ENCODE peak calls at places on chromosomes 4 and X, in six cellular contexts. D is AG09309, W is GM20000, V is tibial nerve, O is lower leg skin, A is uterus. J is an unnamed sample.

GRCh38 chr4:85862896-85863295 is 387.9 kb downstream of the ARHGAP24 start:
- DNase-seq in D (no peak), W (no peak), V (no peak), O (no peak), A (no peak), J (no peak)

GRCh38 chr4:172980178-172980577 is 188.4 kb upstream of the GALNT7 start:
- DNase-seq in D (no peak), W (no peak), V (no peak), O (no peak), A (no peak), J (no peak)

GRCh38 chrX:71999535-71999934 is 88.9 kb downstream of the NHSL2 start:
- DNase-seq in D (no peak), W (no peak), V (no peak), O (no peak), A (no peak), J (no peak)

GRCh38 chrX:110114260-110114776 is 111.4 kb downstream of the TMEM164 start:
- DNase-seq in D (no peak), W (no peak), V (no peak), O (no peak), A (no peak), J (no peak)

GRCh38 chr4:11843927-11844326 is 415.2 kb upstream of the HS3ST1 start:
- DNase-seq in D (no peak), W (no peak), V (no peak), O (no peak), A (no peak), J (no peak)

GRCh38 chr4:77001907-77002306 is 52.4 kb downstream of the SEPTIN11 start:
- DNase-seq in D (no peak), W (no peak), V (no peak), O (no peak), A (no peak), J (no peak)

GRCh38 chrX:134632386-134632785 is 25.9 kb downstream of the PLAC1 start:
- DNase-seq in D (no peak), W (no peak), V (no peak), O (no peak), A (peak), J (no peak)

GRCh38 chrX:152138388-152138784 is at the start of gene MAGEA10:
- DNase-seq in D (no peak), W (no peak), V (no peak), O (no peak), A (no peak), J (no peak)

GRCh38 chr4:189185810-189186432 is 754.8 kb upstream of the FRG1 start:
- DNase-seq in D (no peak), W (no peak), V (no peak), O (no peak), A (no peak), J (no peak)

GRCh38 chrX:40444798-40445496 is 135.8 kb upstream of the ATP6AP2 start:
- DNase-seq in D (no peak), W (no peak), V (no peak), O (no peak), A (no peak), J (no peak)

GRCh38 chr4:175661437-175661836 is 150.6 kb downstream of the GPM6A start:
- DNase-seq in D (no peak), W (no peak), V (no peak), O (no peak), A (no peak), J (no peak)

GRCh38 chrX:108558217-108558616 is 118.6 kb downstream of the COL4A5 start:
- DNase-seq in D (no peak), W (no peak), V (no peak), O (no peak), A (no peak), J (no peak)

GRCh38 chr4:8191136-8191747 is 7.8 kb upstream of the SH3TC1 start:
- DNase-seq in D (no peak), W (no peak), V (peak), O (peak), A (peak), J (no peak)

GRCh38 chr4:105698607-105699006 is 9.9 kb downstream of the INTS12 start:
- DNase-seq in D (no peak), W (no peak), V (no peak), O (no peak), A (no peak), J (no peak)

GRCh38 chr4:155676430-155676825 is 9.8 kb downstream of the GUCY1A1 start:
- DNase-seq in D (no peak), W (no peak), V (no peak), O (no peak), A (no peak), J (no peak)

GRCh38 chr4:86924805-86925204 is 10.0 kb upstream of the AFF1 start:
- DNase-seq in D (no peak), W (no peak), V (no peak), O (no peak), A (no peak), J (no peak)

GRCh38 chr4:96833831-96834230 is 993.9 kb downstream of the PDHA2 start:
- DNase-seq in D (no peak), W (no peak), V (no peak), O (no peak), A (no peak), J (no peak)

GRCh38 chrX:46803140-46803539 is 33.7 kb upstream of the RP2 start:
- DNase-seq in D (no peak), W (no peak), V (no peak), O (no peak), A (no peak), J (no peak)

GRCh38 chr4:61520688-61521160 is 320.6 kb downstream of the ADGRL3 start:
- DNase-seq in D (no peak), W (no peak), V (no peak), O (no peak), A (no peak), J (no peak)

GRCh38 chrX:119753639-119754257 is 4.6 kb upstream of the SOWAHD start:
- DNase-seq in D (no peak), W (peak), V (peak), O (no peak), A (no peak), J (no peak)

GRCh38 chrX:147838465-147839131 is 73.1 kb upstream of the FMR1 start:
- DNase-seq in D (no peak), W (no peak), V (no peak), O (no peak), A (no peak), J (no peak)

GRCh38 chr4:4820264-4820663 is 39.2 kb upstream of the MSX1 start:
- DNase-seq in D (no peak), W (no peak), V (no peak), O (no peak), A (no peak), J (peak)

GRCh38 chrX:123084797-123085196 is 99.3 kb upstream of the GRIA3 start:
- DNase-seq in D (peak), W (no peak), V (no peak), O (no peak), A (no peak), J (no peak)

GRCh38 chrX:123086768-123087167 is 97.3 kb upstream of the GRIA3 start:
- DNase-seq in D (no peak), W (no peak), V (no peak), O (no peak), A (no peak), J (no peak)

GRCh38 chrX:123083924-123084323 is 100.2 kb upstream of the GRIA3 start:
- DNase-seq in D (peak), W (no peak), V (no peak), O (no peak), A (no peak), J (no peak)

GRCh38 chrX:123087326-123087725 is 96.8 kb upstream of the GRIA3 start:
- DNase-seq in D (peak), W (no peak), V (no peak), O (no peak), A (no peak), J (no peak)

DNA sequence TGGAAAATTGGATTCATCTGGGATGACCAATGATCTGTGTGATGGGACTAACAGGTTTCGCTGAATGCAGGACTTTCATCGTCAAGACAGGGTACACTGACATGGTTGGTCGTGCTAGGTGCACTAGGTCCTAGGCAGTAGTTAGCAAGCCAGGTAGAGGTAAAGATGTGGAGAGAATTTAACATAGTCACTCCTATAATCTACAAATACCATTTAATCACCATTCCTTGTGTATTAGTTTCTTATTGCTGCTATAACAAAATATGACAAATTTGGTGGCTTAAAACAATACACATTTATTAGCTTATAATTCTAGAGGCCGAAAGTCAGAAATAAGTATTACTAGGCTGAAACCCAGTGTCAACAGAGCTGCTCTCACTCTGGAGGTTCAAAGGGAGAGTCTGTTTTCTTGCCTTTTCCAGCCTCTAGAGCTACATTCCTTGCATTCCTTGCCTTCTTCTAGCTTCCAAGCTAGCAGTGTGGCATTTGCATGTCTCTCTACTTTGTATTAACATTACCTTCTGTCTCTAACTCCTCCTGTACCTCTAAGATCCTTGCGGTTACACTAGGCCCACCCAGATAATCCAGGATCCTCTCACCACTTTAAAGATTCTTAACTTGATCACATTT is 98.7 kb upstream of the GRIA3 start:
- DNase-seq in D (no peak), W (no peak), V (no peak), O (no peak), A (no peak), J (no peak)
- TF ChIP-seq CTCF in D (no peak), W (no peak), V (no peak), O (no peak), A (no peak), J (no peak)

GRCh38 chr4:150668824-150669223 is 86.9 kb downstream of the MAB21L2 start:
- DNase-seq in D (no peak), W (no peak), V (no peak), O (no peak), A (no peak), J (no peak)
- TF ChIP-seq CTCF in D (no peak), W (no peak), V (no peak), O (no peak), A (no peak), J (no peak)

GRCh38 chr4:169010125-169011023 is at the start of gene CBR4:
- DNase-seq in D (peak), W (peak), V (peak), O (peak), A (peak), J (peak)
- TF ChIP-seq CTCF in D (peak), W (no peak), V (peak), O (no peak), A (no peak), J (peak)

GRCh38 chrX:100654256-100654655 is 10.3 kb downstream of the SRPX2 start:
- DNase-seq in D (no peak), W (no peak), V (no peak), O (no peak), A (no peak), J (no peak)
- TF ChIP-seq CTCF in D (peak), W (no peak), V (no peak), O (no peak), A (no peak), J (peak)

DNA sequence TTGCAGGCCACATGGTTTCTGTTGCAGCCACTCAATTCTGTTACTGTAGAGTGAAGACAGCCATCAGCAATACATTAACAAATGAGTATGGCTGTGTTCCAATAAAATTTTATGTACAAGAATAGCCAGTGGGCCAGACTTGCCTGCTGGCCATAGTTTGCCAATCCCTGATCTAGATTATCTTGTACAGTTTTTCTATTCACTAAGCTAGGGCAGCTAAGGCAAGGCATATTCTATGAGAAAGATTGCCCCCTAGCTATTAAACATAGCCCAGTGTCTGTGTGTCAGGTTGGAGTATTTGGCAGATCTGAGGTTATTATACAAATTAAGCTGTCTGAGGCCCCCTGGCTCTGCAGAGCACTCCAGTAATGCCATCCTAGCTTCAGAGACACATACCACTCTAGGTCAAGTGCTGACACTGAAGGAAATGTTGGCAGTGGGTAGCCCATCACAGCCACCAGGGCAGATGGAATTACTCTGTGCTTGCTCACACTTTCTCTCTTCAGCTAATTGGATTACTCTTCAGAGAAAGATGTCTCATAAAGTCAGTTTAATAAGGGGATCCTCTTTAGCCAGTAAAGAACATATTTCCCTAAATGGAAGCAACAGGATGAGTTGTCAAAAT is 40.7 kb downstream of the MTTP start:
- DNase-seq in D (no peak), W (no peak), V (no peak), O (no peak), A (no peak), J (no peak)
- TF ChIP-seq CTCF in D (no peak), W (no peak), V (no peak), O (no peak), A (no peak), J (no peak)

DNA sequence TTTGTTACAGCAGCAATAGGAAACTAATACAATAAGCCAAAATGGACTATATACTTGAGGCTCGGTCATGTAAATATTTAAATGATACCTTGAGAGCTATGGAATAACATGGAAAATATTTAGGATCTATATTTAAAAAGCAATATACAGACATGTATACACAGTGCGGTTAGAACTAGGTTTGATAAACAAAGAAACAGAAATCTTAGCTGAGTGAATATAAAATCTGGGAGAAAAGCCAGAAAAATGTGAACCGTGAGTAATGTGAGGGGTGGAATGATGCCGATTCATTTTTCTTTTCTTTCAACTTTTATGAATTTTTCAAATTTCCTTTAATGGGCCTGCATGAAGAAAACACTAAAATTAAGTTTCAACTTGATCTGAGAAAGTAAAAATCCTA is 104.1 kb downstream of the ATXN3L start:
- DNase-seq in D (no peak), W (no peak), V (no peak), O (no peak), A (no peak), J (no peak)
- TF ChIP-seq CTCF in D (no peak), W (no peak), V (no peak), O (no peak), A (no peak), J (no peak)

DNA sequence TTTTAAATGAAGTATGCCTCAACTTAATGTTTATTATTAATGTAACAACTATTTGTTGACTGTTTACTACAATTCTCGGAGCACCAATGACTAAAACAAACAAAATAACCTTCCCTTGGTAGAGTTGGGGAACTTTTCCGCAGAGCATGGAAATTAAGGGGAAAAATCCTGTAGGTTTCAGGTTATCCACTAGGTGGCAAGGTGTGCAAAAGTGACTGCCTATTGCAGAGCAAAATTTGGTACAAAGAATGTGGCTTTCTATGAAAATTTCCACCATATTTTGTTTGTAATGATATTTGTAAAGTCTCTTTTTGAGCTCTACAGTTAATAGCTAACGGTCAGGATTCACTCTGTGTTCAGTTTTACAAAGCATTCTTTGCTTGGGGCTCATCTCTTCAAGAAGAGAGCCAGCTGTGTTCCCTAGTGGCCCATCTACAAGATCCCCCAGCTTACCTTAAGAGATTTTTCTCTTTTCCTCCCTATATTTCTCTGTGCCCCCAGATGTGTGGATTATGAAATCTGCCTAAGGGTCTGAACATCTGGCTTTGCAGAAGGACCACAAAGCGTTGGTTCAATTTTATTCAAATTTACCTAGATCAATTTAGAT is 61.1 kb downstream of the FBXO8 start:
- DNase-seq in D (no peak), W (no peak), V (no peak), O (no peak), A (no peak), J (no peak)
- TF ChIP-seq CTCF in D (peak), W (peak), V (no peak), O (no peak), A (peak), J (peak)

GRCh38 chr4:24195976-24196736 is 306.3 kb upstream of the PPARGC1A start:
- DNase-seq in D (no peak), W (no peak), V (no peak), O (no peak), A (no peak), J (no peak)
- TF ChIP-seq CTCF in D (peak), W (no peak), V (no peak), O (no peak), A (no peak), J (peak)

DNA sequence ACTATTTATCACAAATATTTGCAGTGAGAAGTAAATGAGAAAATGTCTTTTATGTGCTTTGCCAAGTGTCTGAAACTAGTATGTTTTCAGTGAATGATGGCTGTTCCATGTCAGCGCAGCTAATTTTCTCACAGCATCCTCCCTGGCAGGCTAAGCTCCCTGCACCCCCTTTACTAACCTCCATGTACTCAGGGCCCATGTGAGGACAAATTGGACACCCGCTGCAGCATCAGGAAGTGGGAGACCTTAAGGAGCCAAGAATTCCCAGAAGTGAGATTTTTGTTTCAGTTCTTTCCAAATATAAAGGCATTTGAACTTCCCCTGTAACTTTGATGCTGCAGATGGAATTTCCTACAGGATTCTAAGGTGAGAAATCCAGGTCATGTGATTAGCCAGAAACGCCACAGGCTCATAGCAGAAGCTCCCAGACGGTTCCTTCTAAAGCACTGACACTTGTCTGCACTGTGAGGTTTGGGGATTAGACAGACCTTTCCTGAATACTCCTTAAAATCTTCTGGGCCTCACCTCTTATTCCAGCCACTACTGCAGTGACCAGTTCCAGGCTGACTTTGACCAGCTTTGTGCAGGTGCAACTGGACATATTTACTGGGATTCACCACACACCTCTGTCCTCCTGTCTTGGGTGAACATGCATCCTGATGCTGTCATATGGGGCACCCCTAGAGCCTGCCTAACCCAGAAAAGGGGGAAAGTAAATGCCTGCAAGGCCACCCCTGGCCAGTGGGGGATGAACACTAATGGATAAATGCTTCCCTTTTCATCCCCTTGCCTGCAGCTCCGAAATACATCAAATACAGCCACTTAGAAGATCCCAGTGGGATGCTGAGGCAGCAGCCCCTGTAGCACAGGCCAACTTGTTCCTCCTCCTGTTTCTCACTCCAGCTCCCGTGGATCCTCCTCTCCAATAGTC is 45.9 kb downstream of the LGI2 start:
- DNase-seq in D (no peak), W (no peak), V (no peak), O (no peak), A (no peak), J (no peak)
- TF ChIP-seq CTCF in D (no peak), W (no peak), V (no peak), O (no peak), A (no peak), J (no peak)

DNA sequence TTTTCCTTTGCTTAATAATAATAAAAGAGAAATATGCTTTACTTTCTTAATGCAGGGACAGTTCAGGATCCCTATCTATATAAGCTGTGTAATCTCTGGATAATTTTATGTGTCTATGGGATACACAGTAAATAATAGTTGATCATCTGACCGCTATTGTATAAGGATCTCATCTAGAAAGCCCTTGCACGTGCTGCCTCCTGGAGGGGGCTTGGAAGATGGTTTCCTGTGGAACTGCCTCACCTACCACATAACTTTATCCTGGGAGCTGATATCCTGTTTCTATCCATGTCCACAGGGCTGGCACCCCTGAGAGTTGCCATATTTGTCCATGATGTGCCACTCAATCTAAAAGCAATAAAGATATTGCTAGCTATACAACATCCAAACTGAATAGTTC is 139.3 kb upstream of the FRMPD4 start:
- DNase-seq in D (no peak), W (no peak), V (no peak), O (no peak), A (no peak), J (no peak)
- TF ChIP-seq CTCF in D (no peak), W (no peak), V (no peak), O (no peak), A (no peak), J (no peak)

J was measured in osteocyte.